ENCODE peak calls at places on chromosomes 11 and 22, in six cellular contexts. G is right lobe of liver; M is naive thymus-derived CD4-positive, alpha-beta T cell; L is MM.1S; T is iPS DF 6.9; R is heart right ventricle. W is an unnamed sample. For H3K4me1, the result is how much of the 10 kb centered on the place peaks cover.

GRCh38 chr11:76856111-76856510 is 4.6 kb upstream of the ACER3 start:
- DNase-seq in G (no peak), M (no peak), L (no peak), T (no peak), R (no peak), W (no peak)

GRCh38 chr11:117570701-117571100 is 226.3 kb downstream of the DSCAML1 start:
- DNase-seq in G (no peak), M (no peak), L (no peak), T (no peak), R (no peak), W (no peak)

GRCh38 chr11:60589611-60590010 is 74.4 kb downstream of the MS4A13 start:
- DNase-seq in G (no peak), M (no peak), L (no peak), T (no peak), R (no peak), W (no peak)

GRCh38 chr22:37172266-37173245 is 15.5 kb downstream of the C1QTNF6 start:
- DNase-seq in G (no peak), M (no peak), L (no peak), T (no peak), R (no peak), W (peak)

GRCh38 chr11:79113099-79113498 is 327.7 kb downstream of the TENM4 start:
- DNase-seq in G (no peak), M (no peak), L (no peak), T (no peak), R (no peak), W (no peak)

GRCh38 chr11:131370090-131370751 is at the start of gene NTM:
- DNase-seq in G (no peak), M (no peak), L (peak), T (no peak), R (peak), W (no peak)

GRCh38 chr11:117885777-117886176 is 9.3 kb upstream of the FXYD6 start:
- DNase-seq in G (no peak), M (no peak), L (no peak), T (no peak), R (peak), W (no peak)

GRCh38 chr22:37892566-37893338 is 13.3 kb upstream of the MICALL1 start:
- DNase-seq in G (peak), M (no peak), L (no peak), T (no peak), R (peak), W (peak)

GRCh38 chr11:3860360-3860759 is 4.9 kb downstream of the STIM1 start:
- DNase-seq in G (no peak), M (no peak), L (no peak), T (no peak), R (no peak), W (no peak)

GRCh38 chr11:64074239-64074638 is 38.5 kb downstream of the FLRT1 start:
- DNase-seq in G (no peak), M (no peak), L (no peak), T (no peak), R (no peak), W (peak)
- H3K4me1 ChIP-seq in G (under half), M (under half), L (under half), T (under half), R (under half), W (under half)

DNA sequence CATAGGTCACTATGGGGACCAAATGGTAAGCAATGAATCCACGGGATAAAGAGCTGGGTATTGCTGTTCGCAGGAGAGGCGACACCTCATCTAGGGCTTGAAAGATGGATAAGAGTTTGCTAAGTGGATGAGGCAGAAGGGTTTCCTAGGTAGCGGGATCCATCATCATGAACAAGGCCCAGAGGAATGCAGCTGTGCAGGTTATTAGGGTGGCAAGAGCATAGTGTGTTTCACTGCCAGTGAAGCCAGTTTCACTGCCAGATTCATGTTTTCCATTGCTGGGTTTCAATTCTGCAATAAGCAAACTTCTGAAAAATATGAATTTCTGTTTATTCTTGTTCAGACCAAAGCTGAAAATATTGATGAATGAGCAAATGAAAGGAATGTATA is 27.2 kb downstream of the WEE1 start:
- DNase-seq in G (no peak), M (no peak), L (peak), T (no peak), R (no peak), W (no peak)
- H3K4me3 ChIP-seq in G (no peak), M (peak), L (peak), T (no peak), R (no peak), W (no peak)

GRCh38 chr11:130097285-130097684 is 27.6 kb downstream of the APLP2 start:
- DNase-seq in G (no peak), M (no peak), L (no peak), T (no peak), R (no peak), W (no peak)
- H3K4me1 ChIP-seq in G (under half), M (under half), L (under half), T (under half), R (under half), W (half or more)

DNA sequence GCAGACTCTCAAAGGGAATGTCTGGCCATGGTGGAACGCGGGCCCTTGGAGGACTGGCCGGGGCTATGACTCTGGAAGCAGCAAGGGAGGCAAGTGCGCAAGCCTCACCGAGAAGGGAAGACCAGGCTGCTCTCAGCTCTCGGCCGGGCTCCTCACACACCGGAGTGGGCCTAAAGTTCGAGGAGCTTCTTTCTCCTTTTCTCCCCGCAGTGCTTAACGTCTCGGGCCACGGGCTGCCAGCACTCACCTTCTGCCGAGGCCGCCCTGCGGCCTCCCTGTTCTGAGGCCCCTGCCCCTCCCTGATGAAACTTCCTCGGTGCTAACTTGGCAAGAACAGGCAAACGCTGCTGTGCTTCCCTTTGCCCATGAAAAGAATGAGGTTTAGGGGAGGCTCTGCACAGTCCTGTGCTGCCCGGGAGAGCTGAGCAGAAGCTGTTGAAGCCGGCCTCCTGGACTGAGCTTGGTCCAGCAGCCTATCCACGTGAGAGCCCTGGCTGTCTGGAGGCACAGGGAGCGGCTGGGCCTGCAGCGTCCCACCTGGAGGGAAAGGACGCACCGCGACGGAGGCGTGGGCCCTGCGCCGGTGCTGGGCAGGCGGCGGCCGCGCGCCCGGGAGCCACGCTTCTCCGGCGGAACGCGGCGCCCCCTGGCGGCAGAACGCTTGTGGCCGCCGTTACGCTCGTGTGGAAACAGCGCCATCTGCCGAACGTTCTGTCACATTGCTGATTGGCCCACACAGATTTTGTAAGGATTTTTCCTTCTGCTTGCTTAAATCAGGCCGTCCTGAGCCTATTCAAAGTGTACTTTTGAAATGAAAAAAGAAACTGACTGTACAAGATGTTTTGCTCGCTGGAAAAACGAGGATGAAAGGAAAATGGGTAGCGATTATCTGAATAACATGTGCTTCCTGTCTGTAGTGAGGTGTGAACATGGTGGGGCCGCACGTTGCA is 65.0 kb upstream of the TMEM45B start:
- DNase-seq in G (peak), M (peak), L (peak), T (peak), R (peak), W (peak)
- H3K4me3 ChIP-seq in G (peak), M (peak), L (peak), T (peak), R (no peak), W (peak)

W was measured in lower lobe of right lung.